ENCODE peak calls at places on chromosomes 12 and 14, in eight cellular contexts. One of them, this sample, is unnamed.

GRCh38 chr12:95733156-95733825 is 57.3 kb downstream of the NTN4 start:
- DNase-seq in psoas muscle: no peak
- DNase-seq in cardiac fibroblast: peak
- DNase-seq in fibroblast of the aortic adventitia: peak
- DNase-seq in Panc1: no peak
- DNase-seq in tibial nerve: no peak
- DNase-seq in fibroblast of lung: peak
- DNase-seq in upper lobe of right lung: no peak
- DNase-seq in this sample: peak

GRCh38 chr14:66735853-66736252 is 227.9 kb downstream of the GPHN start:
- DNase-seq in Panc1: no peak
- DNase-seq in upper lobe of right lung: no peak
- DNase-seq in cardiac fibroblast: no peak
- DNase-seq in psoas muscle: no peak
- DNase-seq in fibroblast of lung: no peak
- DNase-seq in fibroblast of the aortic adventitia: no peak
- DNase-seq in tibial nerve: no peak
- DNase-seq in this sample: no peak

GRCh38 chr12:130826151-130826801 is 12.8 kb downstream of the STX2 start:
- DNase-seq in psoas muscle: peak
- DNase-seq in fibroblast of the aortic adventitia: peak
- DNase-seq in cardiac fibroblast: peak
- DNase-seq in upper lobe of right lung: peak
- DNase-seq in tibial nerve: no peak
- DNase-seq in Panc1: no peak
- DNase-seq in fibroblast of lung: peak
- DNase-seq in this sample: peak

GRCh38 chr14:100914597-100915021 is 11.1 kb upstream of the RTL1 start:
- DNase-seq in fibroblast of the aortic adventitia: peak
- DNase-seq in tibial nerve: no peak
- DNase-seq in cardiac fibroblast: no peak
- DNase-seq in Panc1: no peak
- DNase-seq in psoas muscle: no peak
- DNase-seq in upper lobe of right lung: no peak
- DNase-seq in fibroblast of lung: no peak
- DNase-seq in this sample: peak

GRCh38 chr14:63853831-63854293 is 1.1 kb downstream of the SYNE2 start:
- DNase-seq in psoas muscle: peak
- DNase-seq in fibroblast of the aortic adventitia: peak
- DNase-seq in tibial nerve: peak
- DNase-seq in upper lobe of right lung: peak
- DNase-seq in fibroblast of lung: peak
- DNase-seq in cardiac fibroblast: peak
- DNase-seq in Panc1: no peak
- DNase-seq in this sample: peak

GRCh38 chr12:78157199-78157598 is 326.5 kb downstream of the NAV3 start:
- DNase-seq in Panc1: no peak
- DNase-seq in fibroblast of lung: no peak
- DNase-seq in fibroblast of the aortic adventitia: peak
- DNase-seq in tibial nerve: no peak
- DNase-seq in upper lobe of right lung: no peak
- DNase-seq in cardiac fibroblast: no peak
- DNase-seq in psoas muscle: no peak
- DNase-seq in this sample: no peak

GRCh38 chr12:79557690-79558315 is 133.0 kb downstream of the PAWR start:
- DNase-seq in tibial nerve: no peak
- DNase-seq in fibroblast of the aortic adventitia: peak
- DNase-seq in psoas muscle: no peak
- DNase-seq in Panc1: no peak
- DNase-seq in upper lobe of right lung: no peak
- DNase-seq in fibroblast of lung: no peak
- DNase-seq in cardiac fibroblast: peak
- DNase-seq in this sample: no peak

GRCh38 chr14:41825622-41826021 is 218.9 kb downstream of the LRFN5 start:
- DNase-seq in Panc1: no peak
- DNase-seq in fibroblast of lung: no peak
- DNase-seq in fibroblast of the aortic adventitia: no peak
- DNase-seq in tibial nerve: no peak
- DNase-seq in upper lobe of right lung: no peak
- DNase-seq in cardiac fibroblast: no peak
- DNase-seq in psoas muscle: no peak
- DNase-seq in this sample: no peak

GRCh38 chr14:34711169-34711568 is 3.2 kb downstream of the CFL2 start:
- DNase-seq in psoas muscle: no peak
- DNase-seq in tibial nerve: no peak
- DNase-seq in Panc1: no peak
- DNase-seq in fibroblast of lung: peak
- DNase-seq in fibroblast of the aortic adventitia: peak
- DNase-seq in cardiac fibroblast: peak
- DNase-seq in upper lobe of right lung: no peak
- DNase-seq in this sample: peak

GRCh38 chr12:31887109-31887811 is 72.0 kb upstream of the RESF1 start:
- DNase-seq in tibial nerve: no peak
- DNase-seq in cardiac fibroblast: no peak
- DNase-seq in fibroblast of lung: no peak
- DNase-seq in psoas muscle: no peak
- DNase-seq in fibroblast of the aortic adventitia: no peak
- DNase-seq in Panc1: no peak
- DNase-seq in upper lobe of right lung: no peak
- DNase-seq in this sample: no peak

GRCh38 chr12:50190859-50191258 is 23.7 kb upstream of the CERS5 start:
- DNase-seq in tibial nerve: no peak
- DNase-seq in cardiac fibroblast: no peak
- DNase-seq in upper lobe of right lung: no peak
- DNase-seq in psoas muscle: no peak
- DNase-seq in fibroblast of the aortic adventitia: no peak
- DNase-seq in fibroblast of lung: no peak
- DNase-seq in Panc1: no peak
- DNase-seq in this sample: no peak

GRCh38 chr12:11839093-11839641 is 189.7 kb downstream of the ETV6 start:
- DNase-seq in Panc1: no peak
- DNase-seq in fibroblast of lung: peak
- DNase-seq in upper lobe of right lung: no peak
- DNase-seq in fibroblast of the aortic adventitia: peak
- DNase-seq in cardiac fibroblast: peak
- DNase-seq in psoas muscle: peak
- DNase-seq in tibial nerve: no peak
- DNase-seq in this sample: no peak

GRCh38 chr12:64385468-64385867 is 5.1 kb downstream of the C12orf56 start:
- DNase-seq in upper lobe of right lung: no peak
- DNase-seq in tibial nerve: no peak
- DNase-seq in Panc1: no peak
- DNase-seq in cardiac fibroblast: no peak
- DNase-seq in fibroblast of lung: no peak
- DNase-seq in psoas muscle: no peak
- DNase-seq in fibroblast of the aortic adventitia: peak
- DNase-seq in this sample: peak

GRCh38 chr14:94936411-94936892 is 166.5 kb upstream of the GSC start:
- DNase-seq in fibroblast of lung: peak
- DNase-seq in Panc1: no peak
- DNase-seq in fibroblast of the aortic adventitia: peak
- DNase-seq in upper lobe of right lung: no peak
- DNase-seq in psoas muscle: peak
- DNase-seq in cardiac fibroblast: peak
- DNase-seq in tibial nerve: peak
- DNase-seq in this sample: peak
- H3K4me3 ChIP-seq in fibroblast of lung: no peak
- H3K4me3 ChIP-seq in Panc1: no peak
- H3K4me3 ChIP-seq in fibroblast of the aortic adventitia: peak
- H3K4me3 ChIP-seq in upper lobe of right lung: peak
- H3K4me3 ChIP-seq in psoas muscle: peak
- H3K4me3 ChIP-seq in cardiac fibroblast: no peak
- H3K4me3 ChIP-seq in tibial nerve: peak
- H3K4me3 ChIP-seq in this sample: no peak

GRCh38 chr12:40032433-40033259 is 73.2 kb downstream of the SLC2A13 start:
- DNase-seq in fibroblast of the aortic adventitia: no peak
- DNase-seq in upper lobe of right lung: no peak
- DNase-seq in Panc1: no peak
- DNase-seq in cardiac fibroblast: peak
- DNase-seq in psoas muscle: no peak
- DNase-seq in tibial nerve: no peak
- DNase-seq in fibroblast of lung: no peak
- DNase-seq in this sample: no peak

GRCh38 chr12:40031965-40032364 is 73.9 kb downstream of the SLC2A13 start:
- DNase-seq in upper lobe of right lung: no peak
- DNase-seq in fibroblast of lung: no peak
- DNase-seq in psoas muscle: no peak
- DNase-seq in Panc1: no peak
- DNase-seq in cardiac fibroblast: no peak
- DNase-seq in fibroblast of the aortic adventitia: no peak
- DNase-seq in tibial nerve: no peak
- DNase-seq in this sample: no peak

GRCh38 chr12:40034156-40034555 is 71.7 kb downstream of the SLC2A13 start:
- DNase-seq in tibial nerve: no peak
- DNase-seq in fibroblast of the aortic adventitia: peak
- DNase-seq in psoas muscle: no peak
- DNase-seq in cardiac fibroblast: no peak
- DNase-seq in Panc1: no peak
- DNase-seq in fibroblast of lung: no peak
- DNase-seq in upper lobe of right lung: no peak
- DNase-seq in this sample: no peak

GRCh38 chr12:40033260-40033649 is 72.6 kb downstream of the SLC2A13 start:
- DNase-seq in psoas muscle: no peak
- DNase-seq in Panc1: no peak
- DNase-seq in cardiac fibroblast: no peak
- DNase-seq in tibial nerve: no peak
- DNase-seq in fibroblast of the aortic adventitia: no peak
- DNase-seq in upper lobe of right lung: no peak
- DNase-seq in fibroblast of lung: no peak
- DNase-seq in this sample: no peak

DNA sequence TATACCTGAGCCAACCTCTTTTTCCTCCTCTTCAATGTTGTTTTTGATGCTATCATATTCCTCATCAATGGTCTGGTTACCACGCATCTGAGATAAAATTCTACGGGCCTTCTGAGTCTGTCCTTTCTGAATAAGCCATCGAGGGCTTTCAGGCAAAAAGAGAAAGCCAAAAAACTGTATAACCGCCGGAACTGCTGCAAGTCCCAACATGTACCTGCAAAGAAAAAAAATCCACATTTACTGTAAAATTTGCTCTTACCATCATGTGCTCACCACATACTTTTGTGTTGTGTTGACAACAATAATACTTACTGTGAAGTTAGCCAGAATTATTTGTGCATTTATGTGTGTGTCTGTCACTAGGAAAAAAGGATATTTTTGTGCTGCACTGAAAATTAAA is 77.6 kb downstream of the SLC2A13 start:
- DNase-seq in tibial nerve: no peak
- DNase-seq in upper lobe of right lung: no peak
- DNase-seq in cardiac fibroblast: no peak
- DNase-seq in fibroblast of lung: no peak
- DNase-seq in psoas muscle: no peak
- DNase-seq in Panc1: no peak
- DNase-seq in fibroblast of the aortic adventitia: no peak
- DNase-seq in this sample: no peak
- TF ChIP-seq CTCF in tibial nerve: no peak
- TF ChIP-seq CTCF in upper lobe of right lung: no peak
- TF ChIP-seq CTCF in cardiac fibroblast: no peak
- TF ChIP-seq CTCF in fibroblast of lung: no peak
- TF ChIP-seq CTCF in psoas muscle: no peak
- TF ChIP-seq CTCF in Panc1: no peak
- TF ChIP-seq CTCF in fibroblast of the aortic adventitia: no peak
- TF ChIP-seq CTCF in this sample: no peak

GRCh38 chr14:89617142-89617460 is 200.1 kb upstream of the FOXN3 start:
- DNase-seq in cardiac fibroblast: no peak
- DNase-seq in fibroblast of lung: no peak
- DNase-seq in tibial nerve: no peak
- DNase-seq in Panc1: no peak
- DNase-seq in upper lobe of right lung: no peak
- DNase-seq in psoas muscle: no peak
- DNase-seq in fibroblast of the aortic adventitia: peak
- DNase-seq in this sample: no peak
- H3K4me3 ChIP-seq in cardiac fibroblast: no peak
- H3K4me3 ChIP-seq in fibroblast of lung: peak
- H3K4me3 ChIP-seq in tibial nerve: no peak
- H3K4me3 ChIP-seq in Panc1: no peak
- H3K4me3 ChIP-seq in upper lobe of right lung: peak
- H3K4me3 ChIP-seq in psoas muscle: peak
- H3K4me3 ChIP-seq in fibroblast of the aortic adventitia: peak
- H3K4me3 ChIP-seq in this sample: peak

GRCh38 chr12:111330800-111331752 is 37.8 kb downstream of the PHETA1 start:
- DNase-seq in fibroblast of the aortic adventitia: peak
- DNase-seq in cardiac fibroblast: peak
- DNase-seq in upper lobe of right lung: no peak
- DNase-seq in fibroblast of lung: peak
- DNase-seq in tibial nerve: no peak
- DNase-seq in psoas muscle: no peak
- DNase-seq in Panc1: peak
- DNase-seq in this sample: no peak
- TF ChIP-seq CTCF in fibroblast of the aortic adventitia: peak
- TF ChIP-seq CTCF in cardiac fibroblast: peak
- TF ChIP-seq CTCF in upper lobe of right lung: peak
- TF ChIP-seq CTCF in fibroblast of lung: peak
- TF ChIP-seq CTCF in tibial nerve: peak
- TF ChIP-seq CTCF in psoas muscle: peak
- TF ChIP-seq CTCF in Panc1: peak
- TF ChIP-seq CTCF in this sample: peak

DNA sequence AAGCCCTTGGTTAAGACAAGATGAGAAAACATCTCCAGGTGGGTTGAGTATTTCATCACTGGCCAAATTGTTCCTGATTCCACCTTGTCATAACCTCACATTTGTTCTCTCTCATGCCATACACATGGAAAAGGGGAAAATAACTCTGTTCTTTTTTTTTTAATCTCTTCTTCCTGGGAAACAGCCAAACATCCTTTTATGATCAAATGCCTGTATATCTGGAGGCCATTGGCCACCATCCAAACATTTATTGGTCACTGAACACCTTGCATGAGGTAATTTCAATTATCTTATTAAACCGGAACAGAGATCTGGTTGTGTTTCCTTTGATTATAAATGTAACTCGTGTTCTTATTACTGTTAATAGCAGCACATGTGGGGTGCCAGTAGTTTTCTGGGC is 469.6 kb downstream of the NPAS3 start:
- DNase-seq in cardiac fibroblast: no peak
- DNase-seq in psoas muscle: no peak
- DNase-seq in fibroblast of the aortic adventitia: no peak
- DNase-seq in Panc1: no peak
- DNase-seq in upper lobe of right lung: no peak
- DNase-seq in tibial nerve: no peak
- DNase-seq in fibroblast of lung: no peak
- DNase-seq in this sample: no peak
- H3K4me3 ChIP-seq in cardiac fibroblast: no peak
- H3K4me3 ChIP-seq in psoas muscle: no peak
- H3K4me3 ChIP-seq in fibroblast of the aortic adventitia: no peak
- H3K4me3 ChIP-seq in Panc1: no peak
- H3K4me3 ChIP-seq in upper lobe of right lung: no peak
- H3K4me3 ChIP-seq in tibial nerve: no peak
- H3K4me3 ChIP-seq in fibroblast of lung: no peak
- H3K4me3 ChIP-seq in this sample: no peak

GRCh38 chr12:115895247-115895646 is 382.2 kb downstream of the MED13L start:
- DNase-seq in fibroblast of lung: no peak
- DNase-seq in psoas muscle: no peak
- DNase-seq in Panc1: no peak
- DNase-seq in cardiac fibroblast: no peak
- DNase-seq in fibroblast of the aortic adventitia: no peak
- DNase-seq in upper lobe of right lung: no peak
- DNase-seq in tibial nerve: no peak
- DNase-seq in this sample: peak
- TF ChIP-seq CTCF in fibroblast of lung: peak
- TF ChIP-seq CTCF in psoas muscle: peak
- TF ChIP-seq CTCF in Panc1: peak
- TF ChIP-seq CTCF in cardiac fibroblast: peak
- TF ChIP-seq CTCF in fibroblast of the aortic adventitia: peak
- TF ChIP-seq CTCF in upper lobe of right lung: no peak
- TF ChIP-seq CTCF in tibial nerve: no peak
- TF ChIP-seq CTCF in this sample: peak

This sample was measured in foreskin fibroblast.